ENCODE peak calls at places on chromosome 4, in seven cellular contexts. A is AML-193; G is SW480; V is GDM1; Q is progenitor cell of endocrine pancreas; C is activated naive CD8-positive, alpha-beta T cell treated with anti-CD3 and anti-CD28 coated beads, Interleukin-2, amount 50 U/mL, for 16 hours; Y is left cardiac atrium. R is an unnamed sample.
A peak's percentile ranks its signal among the peaks of the same experiment; 100 is the strongest.

GRCh38 chr4:78213218-78213617 is 156.1 kb downstream of the FRAS1 start:
- DNase-seq in Y (no peak), A (no peak), V (no peak), Q (no peak), G (no peak), C (no peak), R (no peak)

GRCh38 chr4:84258905-84259830 is 239.9 kb downstream of the NKX6-1 start:
- DNase-seq in Q (no peak), A (peak; percentile 8), V (peak; percentile 0), G (peak; percentile 5), Y (no peak), C (no peak), R (peak; percentile 21)

GRCh38 chr4:56764775-56765174 is 56.7 kb downstream of the SPINK2 start:
- DNase-seq in Q (no peak), A (no peak), G (no peak), C (no peak), Y (no peak), V (no peak), R (no peak)

GRCh38 chr4:11497212-11497806 is 68.6 kb upstream of the HS3ST1 start:
- DNase-seq in Q (no peak), Y (no peak), G (no peak), A (peak; percentile 34), C (no peak), V (no peak), R (peak; percentile 16)

GRCh38 chr4:42315231-42315630 is 82.1 kb upstream of the SHISA3 start:
- DNase-seq in G (no peak), A (no peak), Q (no peak), V (no peak), Y (no peak), C (no peak), R (no peak)

GRCh38 chr4:37549003-37549402 is 137.2 kb downstream of the RELL1 start:
- DNase-seq in V (no peak), C (no peak), A (no peak), Q (no peak), Y (no peak), G (no peak), R (no peak)

GRCh38 chr4:156832886-156833285 is 138.7 kb downstream of the PDGFC start:
- DNase-seq in Y (no peak), C (no peak), V (no peak), Q (no peak), G (no peak), A (no peak), R (no peak)

GRCh38 chr4:4838602-4839470 is 20.6 kb upstream of the MSX1 start:
- DNase-seq in Q (no peak), V (no peak), G (peak; percentile 28), C (no peak), Y (no peak), A (no peak), R (no peak)

GRCh38 chr4:8646296-8647093 is 53.9 kb downstream of the CPZ start:
- DNase-seq in G (no peak), V (no peak), A (no peak), C (no peak), Y (no peak), Q (no peak), R (no peak)

GRCh38 chr4:13476915-13477314 is 7.2 kb downstream of the RAB28 start:
- DNase-seq in Q (no peak), C (no peak), A (no peak), V (no peak), Y (no peak), G (no peak), R (no peak)

GRCh38 chr4:142703694-142704309 is 142.3 kb downstream of the INPP4B start:
- DNase-seq in Y (no peak), Q (no peak), A (no peak), G (no peak), C (no peak), V (peak; percentile 82), R (no peak)

GRCh38 chr4:38753021-38753806 is 29.6 kb downstream of the TLR10 start:
- DNase-seq in G (peak; percentile 88), Q (peak; percentile 49), V (peak; percentile 26), A (no peak), C (no peak), Y (peak; percentile 88), R (peak; percentile 68)

GRCh38 chr4:38664704-38665401 is 854 bp downstream of the KLF3 start:
- DNase-seq in G (peak; percentile 68), V (peak; percentile 37), A (no peak), Q (peak; percentile 51), Y (peak; percentile 73), C (no peak), R (no peak)

GRCh38 chr4:166391501-166391900 is 518.5 kb downstream of the TLL1 start:
- DNase-seq in Y (no peak), C (no peak), G (no peak), A (no peak), V (no peak), Q (no peak), R (no peak)

GRCh38 chr4:167721574-167721973 is 370.8 kb upstream of the ANXA10 start:
- DNase-seq in C (no peak), G (no peak), Y (no peak), V (no peak), A (no peak), Q (no peak), R (no peak)

GRCh38 chr4:137693641-137694040 is 161.3 kb upstream of the PCDH18 start:
- DNase-seq in V (no peak), A (no peak), C (no peak), Y (no peak), G (no peak), Q (no peak), R (no peak)

GRCh38 chr4:155696226-155696625 is 29.6 kb downstream of the GUCY1A1 start:
- DNase-seq in C (no peak), G (no peak), A (no peak), V (no peak), Y (no peak), Q (no peak), R (no peak)

GRCh38 chr4:169238445-169238844 is 32.3 kb downstream of the SH3RF1 start:
- DNase-seq in A (no peak), Q (no peak), V (no peak), C (no peak), Y (no peak), G (no peak), R (no peak)

GRCh38 chr4:54723786-54724185 is 66.0 kb downstream of the KIT start:
- DNase-seq in A (no peak), V (no peak), Y (no peak), Q (no peak), G (no peak), C (no peak), R (no peak)

GRCh38 chr4:83010522-83011318 is at the start of gene LIN54:
- DNase-seq in V (peak; percentile 62), Q (peak; percentile 52), A (peak; percentile 79), Y (peak; percentile 87), C (peak; percentile 57), G (peak; percentile 70), R (peak; percentile 63)

GRCh38 chr4:76012388-76012801 is 5.1 kb upstream of the CXCL9 start:
- DNase-seq in Y (no peak), G (no peak), Q (no peak), A (no peak), V (no peak), C (no peak), R (no peak)

GRCh38 chr4:56445699-56446098 is 9.6 kb downstream of the PAICS start:
- DNase-seq in C (no peak), A (no peak), Q (no peak), G (no peak), V (no peak), Y (no peak), R (no peak)

GRCh38 chr4:87123241-87123640 is 97.2 kb downstream of the KLHL8 start:
- DNase-seq in G (no peak), Q (no peak), V (no peak), C (no peak), A (no peak), Y (no peak), R (no peak)

GRCh38 chr4:120685756-120686278 is 236.7 kb downstream of the PRDM5 start:
- DNase-seq in Q (no peak), C (no peak), V (no peak), Y (no peak), A (no peak), G (no peak), R (no peak)

GRCh38 chr4:6410664-6411063 is 61.8 kb downstream of the PPP2R2C start:
- DNase-seq in G (no peak), V (no peak), Q (no peak), A (no peak), Y (no peak), C (no peak), R (no peak)

GRCh38 chr4:116752027-116752426 is 333.3 kb downstream of the TRAM1L1 start:
- DNase-seq in G (no peak), A (no peak), Y (no peak), C (no peak), V (no peak), Q (no peak), R (no peak)

R was measured in COLO829.